ENCODE peak calls at places on chromosomes 7 and 10, in four cellular contexts. R is left ventricle myocardium inferior, S is brain microvascular endothelial cell, A is mammary epithelial cell. Z is an unnamed sample.

GRCh38 chr10:90197766-90198165 is 496.4 kb downstream of the KIF20B start:
- DNase-seq in S (peak; percentile 43), A (peak; percentile 88), R (no peak), Z (no peak)

GRCh38 chr7:127667751-127668530 is 15.9 kb downstream of the SND1 start:
- DNase-seq in R (no peak), S (no peak), A (peak; percentile 15), Z (no peak)

GRCh38 chr10:110774069-110775021 is 97.4 kb upstream of the PDCD4 start:
- DNase-seq in R (no peak), S (peak; percentile 89), A (peak; percentile 88), Z (no peak)

GRCh38 chr10:69965086-69965485 is 87.6 kb upstream of the MACROH2A2 start:
- DNase-seq in A (no peak), S (no peak), R (no peak), Z (no peak)

GRCh38 chr7:137488038-137488437 is 144.5 kb upstream of the PTN start:
- DNase-seq in S (no peak), A (no peak), R (no peak), Z (no peak)

GRCh38 chr7:24896031-24896433 is 83.9 kb downstream of the OSBPL3 start:
- DNase-seq in S (no peak), R (no peak), A (no peak), Z (no peak)

GRCh38 chr7:131431289-131431688 is 103.6 kb downstream of the MKLN1 start:
- DNase-seq in A (peak; percentile 96), S (peak; percentile 31), R (peak; percentile 38), Z (no peak)

GRCh38 chr10:74418285-74418872 is 267.4 kb downstream of the ADK start:
- DNase-seq in S (no peak), R (no peak), A (no peak), Z (no peak)

GRCh38 chr10:50545846-50546245 is 77.9 kb downstream of the SGMS1 start:
- DNase-seq in A (no peak), R (no peak), S (no peak), Z (no peak)

GRCh38 chr10:15168296-15168780 is at the start of gene NMT2:
- DNase-seq in S (no peak), A (peak; percentile 82), R (peak; percentile 88), Z (no peak)

GRCh38 chr7:74212661-74213060 is 2.9 kb downstream of the LAT2 start:
- DNase-seq in R (no peak), S (no peak), A (no peak), Z (no peak)

GRCh38 chr7:157012113-157012547 is 1.7 kb upstream of the MNX1 start:
- DNase-seq in A (no peak), S (no peak), R (no peak), Z (no peak)

GRCh38 chr10:70145666-70146488 is 623 bp downstream of the TYSND1 start:
- DNase-seq in R (peak; percentile 67), S (peak; percentile 51), A (peak; percentile 69), Z (no peak)

GRCh38 chr7:135769403-135769802 is 20.8 kb upstream of the FAM180A start:
- DNase-seq in R (no peak), A (no peak), S (no peak), Z (no peak)

GRCh38 chr10:72588266-72588665 is 37.6 kb downstream of the MICU1 start:
- DNase-seq in A (no peak), S (no peak), R (no peak), Z (no peak)

GRCh38 chr10:132370426-132371340 is 26.3 kb upstream of the PWWP2B start:
- DNase-seq in A (no peak), S (no peak), R (no peak), Z (no peak)

GRCh38 chr7:151020231-151020630 is 4.1 kb downstream of the ATG9B start:
- DNase-seq in R (no peak), S (no peak), A (no peak), Z (no peak)

GRCh38 chr10:29069952-29070351 is 218.9 kb upstream of the LYZL1 start:
- DNase-seq in A (no peak), R (no peak), S (no peak), Z (no peak)

GRCh38 chr10:124917168-124917938 is 24.6 kb upstream of the ZRANB1 start:
- DNase-seq in R (peak; percentile 36), A (peak; percentile 39), S (peak; percentile 44), Z (no peak)

GRCh38 chr7:136055266-136055665 is 78.1 kb upstream of the MTPN start:
- DNase-seq in R (no peak), A (no peak), S (no peak), Z (no peak)

GRCh38 chr10:123427386-123427785 is 238.8 kb upstream of the GPR26 start:
- DNase-seq in S (no peak), A (peak; percentile 48), R (no peak), Z (no peak)

GRCh38 chr7:35908305-35909223 is 107.7 kb downstream of the SEPTIN7 start:
- DNase-seq in A (no peak), S (no peak), R (peak; percentile 42), Z (no peak)

GRCh38 chr7:154918741-154919140 is 84.2 kb downstream of the PAXIP1 start:
- DNase-seq in A (no peak), R (no peak), S (no peak), Z (no peak)

GRCh38 chr10:96342402-96342801 is 16.4 kb downstream of the OPALIN start:
- DNase-seq in R (no peak), A (no peak), S (no peak), Z (no peak)

GRCh38 chr7:74197449-74198108 is 12.2 kb upstream of the LAT2 start:
- DNase-seq in A (no peak), S (no peak), R (no peak), Z (no peak)

GRCh38 chr7:26688936-26689506 is 175.4 kb downstream of the SKAP2 start:
- DNase-seq in R (no peak), S (no peak), A (no peak), Z (no peak)

GRCh38 chr7:84247591-84247990 is 53.0 kb upstream of the SEMA3A start:
- DNase-seq in A (peak; percentile 81), S (peak; percentile 41), R (no peak), Z (no peak)

GRCh38 chr10:28975891-28976471 is 298.7 kb downstream of the BAMBI start:
- DNase-seq in A (no peak), R (no peak), S (peak; percentile 89), Z (no peak)

GRCh38 chr10:1734288-1734687 is 3.0 kb downstream of the ADARB2 start:
- DNase-seq in S (no peak), R (no peak), A (no peak), Z (no peak)

GRCh38 chr10:112746329-112746728 is 203.7 kb upstream of the TCF7L2 start:
- DNase-seq in A (no peak), S (no peak), R (no peak), Z (no peak)

GRCh38 chr7:42192851-42193456 is 44.1 kb downstream of the GLI3 start:
- DNase-seq in R (no peak), A (peak; percentile 42), S (no peak), Z (no peak)

GRCh38 chr7:134514663-134515062 is 12.7 kb upstream of the AKR1B10 start:
- DNase-seq in R (no peak), S (peak; percentile 66), A (peak; percentile 75), Z (peak; percentile 57)

GRCh38 chr10:132311338-132311939 is 3.7 kb upstream of the STK32C start:
- DNase-seq in R (no peak), S (no peak), A (no peak), Z (no peak)

GRCh38 chr10:22010973-22011408 is 7.5 kb upstream of the DNAJC1 start:
- DNase-seq in A (no peak), R (no peak), S (no peak), Z (no peak)

GRCh38 chr7:100694196-100694745 is at the start of gene GIGYF1:
- DNase-seq in S (no peak), A (peak; percentile 31), R (peak; percentile 81), Z (no peak)

GRCh38 chr7:101634196-101634717 is 5.2 kb upstream of the MYL10 start:
- DNase-seq in A (no peak), S (no peak), R (no peak), Z (no peak)

GRCh38 chr7:106855540-106856132 is 9.4 kb upstream of the PIK3CG start:
- DNase-seq in A (no peak), R (no peak), S (no peak), Z (no peak)

GRCh38 chr7:108815815-108816214 is 246.1 kb downstream of the DNAJB9 start:
- DNase-seq in S (no peak), R (no peak), A (no peak), Z (no peak)

GRCh38 chr10:113385021-113385975 is 167.6 kb upstream of the HABP2 start:
- DNase-seq in A (peak; percentile 68), S (peak; percentile 84), R (peak; percentile 84), Z (peak; percentile 63)

DNA sequence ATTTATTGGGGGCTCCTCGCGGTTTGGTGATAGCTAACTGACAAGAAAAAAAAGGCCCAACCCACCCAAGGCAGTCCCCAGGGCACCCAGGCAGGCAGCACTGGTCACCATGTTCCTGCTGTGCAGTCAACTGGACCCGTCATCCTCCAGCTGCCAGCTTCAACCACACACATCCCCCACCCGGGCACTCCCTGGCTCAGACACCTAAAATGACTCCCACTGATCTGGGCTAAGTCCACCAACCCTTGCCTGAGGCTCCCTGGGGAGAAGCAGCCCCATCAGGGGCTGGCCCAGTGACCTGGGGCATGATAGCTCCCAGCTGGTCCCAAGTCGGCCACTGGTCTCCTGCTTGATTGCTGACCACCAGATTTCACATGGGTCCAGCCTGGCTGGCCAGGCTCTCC is 161.8 kb downstream of the NRF1 start:
- DNase-seq in S (no peak), A (no peak), R (no peak), Z (no peak)
- H3K27me3 ChIP-seq in S (peaks cover 22% of the 10 kb centered on the region), A (no peaks in the 10 kb centered on the region), R (peaks cover 78% of the 10 kb centered on the region), Z (peaks cover 66% of the 10 kb centered on the region)

GRCh38 chr10:46217749-46218453 is 68.9 kb upstream of the ANTXRL start:
- DNase-seq in A (no peak), R (no peak), S (no peak), Z (no peak)
- H3K27ac ChIP-seq in A (no peak overlapping the region), R (no peak overlapping the region), S (no peak overlapping the region), Z (no peak overlapping the region)

GRCh38 chr10:101111547-101111946 is 19.6 kb upstream of the TLX1 start:
- DNase-seq in S (no peak), A (no peak), R (no peak), Z (no peak)
- H3K27me3 ChIP-seq in S (peaks cover 25% of the 10 kb centered on the region), A (peaks cover 2% of the 10 kb centered on the region), R (peaks cover 98% of the 10 kb centered on the region), Z (peaks cover 64% of the 10 kb centered on the region)

DNA sequence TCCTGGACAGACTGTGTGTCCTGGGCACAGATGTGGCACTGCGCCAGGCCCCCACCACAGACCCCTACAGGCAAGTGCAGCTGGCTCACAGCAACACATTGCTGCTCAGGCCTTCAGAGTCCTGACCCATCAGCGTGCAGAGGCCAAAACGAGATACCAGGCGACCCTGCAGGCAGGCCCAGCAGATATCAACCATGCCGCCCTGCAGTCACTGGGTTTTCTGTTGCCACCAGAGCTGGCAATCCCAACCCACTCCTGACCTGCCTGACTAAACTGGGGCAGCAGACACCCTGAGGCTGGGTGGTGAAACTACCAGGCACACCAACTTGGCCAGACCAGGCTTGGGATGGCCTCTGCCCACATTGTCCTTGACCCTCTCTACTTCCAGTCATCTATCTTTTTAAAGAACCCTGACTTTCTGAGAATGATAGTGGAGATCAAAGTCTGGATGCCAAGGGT is 20.3 kb downstream of the ZCCHC24 start:
- DNase-seq in A (no peak), R (peak; percentile 15), S (no peak), Z (no peak)
- H3K27ac ChIP-seq in A (no peak overlapping the region), R (peak overlapping the region; percentile 60), S (no peak overlapping the region), Z (peak overlapping the region; percentile 65)

DNA sequence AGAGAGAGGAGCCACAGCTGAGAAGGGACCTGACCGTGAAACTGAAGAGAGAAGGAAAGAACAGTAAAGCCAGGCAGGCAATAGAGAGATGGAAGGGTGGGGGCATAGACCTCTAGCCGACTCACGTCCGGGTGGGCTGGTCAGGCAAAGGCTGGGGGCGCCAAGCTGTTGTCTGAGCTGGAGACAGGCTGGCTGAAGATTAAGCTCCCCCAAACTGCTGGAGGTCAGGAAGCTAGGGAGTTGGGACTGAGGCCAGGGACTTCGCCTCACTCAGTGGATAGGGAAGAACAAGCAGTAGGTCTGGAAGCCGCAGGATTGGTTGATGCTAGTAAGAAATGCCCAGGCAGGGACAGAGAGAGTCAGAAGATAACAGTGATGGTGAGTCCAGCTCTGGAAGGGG is 5.3 kb downstream of the PITX3 start:
- DNase-seq in S (no peak), R (no peak), A (no peak), Z (no peak)
- H3K27me3 ChIP-seq in S (peaks cover 7% of the 10 kb centered on the region), R (peaks cover 45% of the 10 kb centered on the region), A (peaks cover 2% of the 10 kb centered on the region), Z (peaks cover 46% of the 10 kb centered on the region)

Z was measured in AG04450.